ENCODE peak calls at places on chromosomes 16 and 17, in four cellular contexts. I is heart left ventricle, E is breast epithelium, S is psoas muscle. M is an unnamed sample. For H3K9me3, the result is how much of the 10 kb centered on the place peaks cover.

GRCh38 chr16:10756574-10756973 is 12.9 kb downstream of the NUBP1 start:
- DNase-seq in I (no peak), E (no peak), S (no peak), M (no peak)

GRCh38 chr17:80388175-80388574 is 26.8 kb upstream of the ENDOV start:
- DNase-seq in I (no peak), E (no peak), S (no peak), M (no peak)

GRCh38 chr16:75733305-75734141 is 7.2 kb upstream of the CPHXL start:
- DNase-seq in I (no peak), E (no peak), S (no peak), M (no peak)

GRCh38 chr17:55273579-55274370 is 9.0 kb downstream of the HLF start:
- DNase-seq in I (peak), E (peak), S (peak), M (peak)

GRCh38 chr17:71412803-71413202 is 708.0 kb upstream of the SOX9 start:
- DNase-seq in I (no peak), E (no peak), S (no peak), M (no peak)

GRCh38 chr16:81483970-81484595 is 39.5 kb downstream of the CMIP start:
- DNase-seq in I (no peak), E (no peak), S (no peak), M (no peak)

GRCh38 chr17:81126281-81127132 is 38.8 kb upstream of the PVALEF start:
- DNase-seq in I (no peak), E (no peak), S (no peak), M (no peak)

GRCh38 chr16:71526111-71526998 is at the start of gene CHST4:
- DNase-seq in I (no peak), E (peak), S (peak), M (no peak)

GRCh38 chr16:82135844-82136243 is 34.2 kb downstream of the MPHOSPH6 start:
- DNase-seq in I (no peak), E (no peak), S (no peak), M (no peak)

GRCh38 chr16:27402964-27403600 is 1.1 kb downstream of the IL21R start:
- DNase-seq in I (no peak), E (no peak), S (no peak), M (no peak)

GRCh38 chr16:87328846-87329245 is 11.7 kb upstream of the C16orf95 start:
- DNase-seq in I (no peak), E (no peak), S (no peak), M (peak)

GRCh38 chr17:10649031-10649430 is 8.1 kb downstream of the MYH3 start:
- DNase-seq in I (no peak), E (no peak), S (no peak), M (no peak)

GRCh38 chr16:83937922-83938875 is 14.8 kb upstream of the OSGIN1 start:
- DNase-seq in I (no peak), E (no peak), S (no peak), M (no peak)

GRCh38 chr17:20784100-20784665 is 204.7 kb downstream of the CDRT15L2 start:
- DNase-seq in I (no peak), E (no peak), S (no peak), M (no peak)

GRCh38 chr17:80443916-80444708 is 29.1 kb downstream of the ENDOV start:
- DNase-seq in I (no peak), E (no peak), S (no peak), M (no peak)

GRCh38 chr17:796609-797008 is 14.5 kb downstream of the MRM3 start:
- DNase-seq in I (no peak), E (no peak), S (no peak), M (no peak)

GRCh38 chr17:48693178-48693577 is 29.1 kb downstream of the PRAC1 start:
- DNase-seq in I (no peak), E (no peak), S (no peak), M (no peak)

GRCh38 chr17:18219016-18219415 is 6.4 kb upstream of the LLGL1 start:
- DNase-seq in I (peak), E (no peak), S (no peak), M (no peak)

GRCh38 chr17:14595656-14596055 is 294.8 kb downstream of the HS3ST3B1 start:
- DNase-seq in I (no peak), E (no peak), S (no peak), M (no peak)

GRCh38 chr17:64278614-64279013 is 15.6 kb upstream of the TEX2 start:
- DNase-seq in I (no peak), E (no peak), S (no peak), M (no peak)

GRCh38 chr16:49439050-49439449 is 65.4 kb downstream of the C16orf78 start:
- DNase-seq in I (no peak), E (no peak), S (no peak), M (no peak)

GRCh38 chr17:39462644-39463375 is 1.5 kb downstream of the CDK12 start:
- DNase-seq in I (peak), E (no peak), S (no peak), M (peak)

GRCh38 chr17:57948555-57949420 is 6.4 kb downstream of the CUEDC1 start:
- DNase-seq in I (no peak), E (no peak), S (peak), M (no peak)
- TF ChIP-seq CTCF in I (no peak), E (no peak), S (no peak), M (no peak)

DNA sequence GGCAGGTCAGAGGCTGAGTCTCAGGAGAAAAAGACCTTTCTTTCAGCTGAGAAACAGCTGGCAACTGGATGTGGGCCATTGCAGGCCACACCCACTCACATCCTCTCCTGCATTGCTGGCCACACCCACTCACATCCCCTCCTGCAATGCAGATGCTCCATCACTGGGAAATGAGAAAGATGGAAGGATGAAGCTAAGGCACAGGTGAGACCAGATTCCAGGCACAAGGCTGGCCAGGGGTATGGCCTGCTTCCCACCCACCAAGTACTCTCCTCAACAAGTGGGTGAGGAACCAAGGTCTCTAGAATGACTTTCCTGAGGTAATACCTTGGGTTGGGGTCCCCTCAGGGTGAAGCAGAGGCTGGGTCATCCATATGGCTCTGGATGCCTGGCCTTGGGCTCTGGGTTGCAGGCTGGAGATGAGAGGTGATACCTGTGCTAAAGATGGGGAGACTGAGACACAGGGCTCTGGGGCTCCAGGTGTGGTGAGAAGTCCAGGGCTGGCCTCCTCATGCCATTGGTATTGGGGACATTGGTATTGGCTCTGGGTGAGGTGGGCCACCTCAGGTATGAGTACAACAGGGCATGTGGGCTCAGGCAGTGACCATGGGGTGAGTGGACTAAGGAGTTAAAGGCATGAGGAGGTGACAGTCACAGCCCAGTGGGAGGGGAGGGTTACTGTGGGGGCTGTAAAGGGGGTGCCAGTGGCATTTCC is 1726.8 kb downstream of the TP53TG3F start:
- DNase-seq in I (no peak), E (no peak), S (no peak), M (no peak)
- H3K9me3 ChIP-seq in I (under half), E (under half), S (under half), M (under half)

GRCh38 chr16:89012622-89012995 is 35.6 kb upstream of the CBFA2T3 start:
- DNase-seq in I (no peak), E (no peak), S (no peak), M (no peak)
- TF ChIP-seq CTCF in I (no peak), E (no peak), S (no peak), M (no peak)

DNA sequence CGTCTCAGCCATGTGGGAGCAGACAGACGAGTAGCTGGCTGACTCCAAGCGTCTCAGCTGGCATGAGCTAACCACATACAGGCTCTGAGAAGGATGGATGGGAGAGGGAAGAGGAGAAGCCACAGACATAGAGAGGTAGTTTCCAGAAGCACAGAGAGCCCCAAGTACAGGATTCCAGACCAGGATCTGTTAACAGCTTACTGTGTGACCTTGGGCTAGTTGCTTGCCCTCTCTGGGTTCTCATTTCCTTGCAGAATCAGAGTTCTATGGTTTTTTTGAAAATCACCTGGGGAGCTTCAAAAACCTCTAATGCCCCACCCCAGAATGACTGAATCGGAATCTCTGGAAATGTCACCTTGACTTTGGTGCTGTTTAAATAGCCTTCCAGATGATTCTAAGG is 60.2 kb downstream of the ABCC6 start:
- DNase-seq in I (no peak), E (no peak), S (no peak), M (no peak)
- H3K9me3 ChIP-seq in I (under half), E (under half), S (under half), M (under half)

DNA sequence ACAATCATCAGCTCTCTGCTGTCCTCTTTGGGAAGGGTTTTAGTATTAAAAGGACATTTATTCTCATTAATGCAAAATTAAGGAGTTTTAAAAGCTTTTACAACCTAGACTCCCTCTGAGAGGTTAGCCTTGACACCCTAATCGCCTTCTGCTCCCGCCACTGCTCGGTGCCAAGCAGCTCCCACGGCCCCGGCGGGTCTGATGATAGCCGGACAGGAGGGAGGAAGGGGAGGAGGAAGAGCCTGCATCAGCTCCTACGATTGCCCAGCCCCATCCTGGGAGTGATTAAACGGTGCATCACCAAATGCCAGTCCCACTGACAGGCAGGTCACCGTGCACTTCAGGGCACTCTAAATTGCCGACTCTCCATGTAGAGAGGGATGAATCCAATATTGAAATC is 8.3 kb downstream of the SHPK start:
- DNase-seq in I (no peak), E (no peak), S (no peak), M (no peak)
- TF ChIP-seq CTCF in I (no peak), E (no peak), S (no peak), M (no peak)

DNA sequence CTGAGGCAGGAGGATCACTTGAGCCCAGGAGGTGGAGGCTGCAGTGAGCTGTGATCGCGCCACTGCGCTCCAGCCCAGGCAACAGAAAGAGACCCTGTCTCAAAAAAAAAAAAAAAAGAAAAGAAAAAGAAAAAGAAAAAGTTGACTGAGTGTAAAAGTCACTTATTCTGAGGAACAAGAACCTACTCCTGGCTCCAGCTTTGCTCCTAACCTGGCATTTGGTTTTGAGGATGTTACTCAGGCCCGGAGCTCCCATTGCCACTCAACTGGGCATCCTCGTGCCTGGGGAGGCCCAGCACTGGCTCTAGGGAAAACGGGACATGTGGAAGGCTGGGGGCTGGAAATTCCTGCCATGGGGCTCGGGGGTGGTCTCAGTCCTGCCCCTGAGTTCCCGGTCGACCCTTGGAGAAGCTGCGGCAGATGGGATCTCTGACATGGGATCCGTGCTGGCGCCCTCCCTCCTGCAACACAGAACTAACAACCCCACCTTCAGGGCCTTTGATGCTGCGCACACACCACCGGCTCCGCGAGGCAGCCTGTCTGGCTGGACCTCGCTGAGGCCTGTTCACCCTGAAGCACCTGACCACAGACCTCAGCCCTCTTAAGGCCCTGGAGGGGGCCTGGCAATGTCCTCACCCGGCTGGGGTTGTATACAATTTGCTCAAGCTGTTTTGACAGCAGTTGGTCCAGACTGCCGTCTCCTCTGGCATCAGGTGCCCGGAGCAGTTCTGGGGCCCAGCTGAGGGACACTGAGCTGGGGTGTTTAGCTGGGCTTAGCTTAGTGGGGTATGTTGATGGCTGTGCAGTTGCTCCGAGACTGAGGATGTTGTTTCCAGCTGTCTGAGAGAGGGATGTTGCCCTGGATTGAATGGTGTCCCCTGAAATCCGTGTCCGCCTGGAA is 12.3 kb downstream of the CD7 start:
- DNase-seq in I (no peak), E (no peak), S (no peak), M (no peak)
- H3K9me3 ChIP-seq in I (under half), E (under half), S (under half), M (under half)

GRCh38 chr17:77145209-77145608 is 4.4 kb downstream of the SEC14L1 start:
- DNase-seq in I (no peak), E (no peak), S (no peak), M (no peak)

GRCh38 chr17:77145635-77146632 is 5.2 kb downstream of the SEC14L1 start:
- DNase-seq in I (peak), E (peak), S (peak), M (peak)

GRCh38 chr17:77148109-77148958 is 7.6 kb downstream of the SEC14L1 start:
- DNase-seq in I (no peak), E (no peak), S (no peak), M (peak)

GRCh38 chr17:77147357-77147801 is 6.6 kb downstream of the SEC14L1 start:
- DNase-seq in I (no peak), E (no peak), S (no peak), M (peak)

GRCh38 chr17:77146882-77147281 is 6.1 kb downstream of the SEC14L1 start:
- DNase-seq in I (peak), E (no peak), S (no peak), M (peak)
- TF ChIP-seq CTCF in I (peak), E (no peak), S (no peak), M (peak)

GRCh38 chr16:21179983-21180365 is 21.5 kb downstream of the LDAF1 start:
- DNase-seq in I (no peak), E (no peak), S (no peak), M (no peak)
- H3K9me3 ChIP-seq in I (under half), E (under half), S (under half), M (under half)

M was measured in upper lobe of right lung.